ENCODE peak calls at places on chromosomes 3 and 15, in four cellular contexts. O is suprapubic skin, V is AG04450, F is upper lobe of right lung. W is an unnamed sample.

GRCh38 chr3:4826237-4827100 is 152.8 kb upstream of the BHLHE40 start:
- DNase-seq in O (peak; percentile 81), F (peak; percentile 83), V (no peak), W (peak; percentile 51)

GRCh38 chr3:178712247-178712646 is 176.0 kb downstream of the KCNMB2 start:
- DNase-seq in O (no peak), V (no peak), F (no peak), W (no peak)

GRCh38 chr3:98962189-98962930 is 60.9 kb upstream of the DCBLD2 start:
- DNase-seq in F (no peak), O (no peak), V (peak; percentile 77), W (no peak)

GRCh38 chr3:109336272-109336957 is 931 bp downstream of the DPPA4 start:
- DNase-seq in O (no peak), F (no peak), V (no peak), W (no peak)

GRCh38 chr15:23035964-23036566 is 3.3 kb downstream of the TUBGCP5 start:
- DNase-seq in F (no peak), V (no peak), O (no peak), W (no peak)

GRCh38 chr3:143016321-143016972 is 15.1 kb downstream of the U2SURP start:
- DNase-seq in O (no peak), V (no peak), F (no peak), W (no peak)

GRCh38 chr15:75532413-75533250 is 46.5 kb downstream of the PTPN9 start:
- DNase-seq in O (no peak), V (peak; percentile 70), F (no peak), W (peak; percentile 7)

GRCh38 chr3:192940129-192940528 is 22.5 kb upstream of the MB21D2 start:
- DNase-seq in V (no peak), O (no peak), F (no peak), W (no peak)

GRCh38 chr3:141485578-141486415 is 1.0 kb upstream of the RASA2 start:
- DNase-seq in O (no peak), V (no peak), F (no peak), W (no peak)

GRCh38 chr15:68204776-68205557 is at the start of gene CALML4:
- DNase-seq in O (peak; percentile 82), V (no peak), F (no peak), W (no peak)

GRCh38 chr15:27690290-27690689 is 408.8 kb downstream of the OCA2 start:
- DNase-seq in F (no peak), O (no peak), V (no peak), W (no peak)

GRCh38 chr3:140427786-140428185 is 250.1 kb upstream of the TRIM42 start:
- DNase-seq in O (no peak), F (no peak), V (no peak), W (no peak)
- TF ChIP-seq CTCF in O (no peak), F (no peak), V (no peak), W (no peak)

GRCh38 chr3:107670991-107671390 is 148.2 kb downstream of the BBX start:
- DNase-seq in O (no peak), F (no peak), V (no peak), W (no peak)

GRCh38 chr3:107668963-107669362 is 146.2 kb downstream of the BBX start:
- DNase-seq in O (no peak), V (no peak), F (no peak), W (no peak)

GRCh38 chr3:107666853-107667252 is 144.1 kb downstream of the BBX start:
- DNase-seq in V (no peak), F (no peak), O (no peak), W (no peak)

GRCh38 chr3:107668398-107668797 is 145.6 kb downstream of the BBX start:
- DNase-seq in O (no peak), V (no peak), F (no peak), W (no peak)

GRCh38 chr3:107669669-107670068 is 146.9 kb downstream of the BBX start:
- DNase-seq in V (no peak), F (no peak), O (no peak), W (no peak)
- H3K4me3 ChIP-seq in V (no peak overlapping the region), F (no peak overlapping the region), O (no peak overlapping the region), W (no peak overlapping the region)

GRCh38 chr3:72346526-72346926 is 501.7 kb downstream of the SHQ1 start:
- DNase-seq in F (no peak), O (peak; percentile 73), V (peak; percentile 94), W (peak; percentile 19)

GRCh38 chr3:72347819-72348319 is 500.4 kb downstream of the SHQ1 start:
- DNase-seq in F (peak; percentile 87), O (peak; percentile 85), V (peak; percentile 44), W (peak; percentile 92)

GRCh38 chr3:72345237-72345878 is 502.9 kb downstream of the SHQ1 start:
- DNase-seq in V (no peak), O (no peak), F (no peak), W (no peak)

GRCh38 chr3:72344256-72345046 is 503.8 kb downstream of the SHQ1 start:
- DNase-seq in F (no peak), O (no peak), V (no peak), W (no peak)

DNA sequence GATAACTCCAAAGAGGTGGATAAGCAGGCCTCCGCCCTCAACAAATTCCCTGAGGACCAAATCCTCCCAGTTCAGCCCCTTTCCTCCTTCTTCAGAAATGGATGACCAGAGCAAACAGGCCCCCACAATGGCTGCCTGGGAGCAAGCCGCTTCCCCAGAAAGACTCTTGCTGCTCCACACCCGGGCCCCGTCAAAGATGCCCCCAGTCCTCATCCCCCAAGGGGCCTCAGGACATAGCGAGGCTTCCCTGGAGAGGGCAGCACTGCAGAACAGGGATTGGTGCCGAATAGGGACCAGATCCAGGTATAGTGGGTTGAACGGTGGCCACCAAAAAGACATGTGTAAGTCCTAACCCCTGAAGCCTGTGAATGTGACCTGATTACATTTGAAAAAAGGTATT is 502.3 kb downstream of the SHQ1 start:
- DNase-seq in F (no peak), V (no peak), O (no peak), W (no peak)
- TF ChIP-seq CTCF in F (no peak), V (no peak), O (no peak), W (no peak)

GRCh38 chr3:105863608-105864007 is 5.2 kb downstream of the CBLB start:
- DNase-seq in V (no peak), F (no peak), O (no peak), W (no peak)
- H3K4me3 ChIP-seq in V (no peak overlapping the region), F (no peak overlapping the region), O (peak overlapping the region; percentile 72), W (no peak overlapping the region)

DNA sequence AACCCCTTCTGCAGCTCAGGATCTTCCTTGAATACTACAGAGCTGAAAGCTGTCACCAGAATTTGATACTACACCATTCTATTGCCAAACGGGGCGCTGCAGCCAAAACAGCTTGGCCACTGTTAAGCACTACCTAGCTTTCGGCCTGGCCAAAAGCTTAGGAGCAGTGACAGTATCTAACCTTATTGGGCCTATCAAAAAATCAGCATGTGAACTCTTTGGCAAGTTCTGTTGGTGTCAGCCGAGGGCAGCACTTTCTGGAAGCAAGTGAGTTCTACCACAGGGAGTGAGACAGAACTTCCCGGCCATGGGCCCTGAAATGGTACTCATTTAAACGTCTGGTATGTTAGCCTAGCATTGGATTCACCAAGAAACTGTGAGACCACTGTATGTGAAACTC is 16.1 kb upstream of the GYG1 start:
- DNase-seq in O (no peak), F (no peak), V (no peak), W (peak; percentile 6)
- TF ChIP-seq CTCF in O (no peak), F (no peak), V (peak; percentile 31), W (no peak)

GRCh38 chr15:80405554-80405850 is 1.3 kb downstream of the ARNT2 start:
- DNase-seq in V (no peak), O (no peak), F (no peak), W (no peak)

GRCh38 chr15:80402339-80402738 is 1.8 kb upstream of the ARNT2 start:
- DNase-seq in V (no peak), F (no peak), O (no peak), W (no peak)

GRCh38 chr15:80404057-80404718 is at the start of gene ARNT2:
- DNase-seq in O (no peak), F (peak; percentile 69), V (no peak), W (no peak)

GRCh38 chr15:80404719-80405553 is 754 bp downstream of the ARNT2 start:
- DNase-seq in V (no peak), F (peak; percentile 68), O (no peak), W (no peak)

GRCh38 chr15:80403712-80404056 is 498 bp upstream of the ARNT2 start:
- DNase-seq in F (peak; percentile 71), V (no peak), O (no peak), W (no peak)
- H3K4me3 ChIP-seq in F (peak overlapping the region; percentile 50), V (peak overlapping the region; percentile 69), O (peak overlapping the region; percentile 61), W (peak overlapping the region; percentile 76)

GRCh38 chr15:90903733-90904536 is 833 bp downstream of the MAN2A2 start:
- DNase-seq in V (no peak), O (no peak), F (no peak), W (no peak)
- TF ChIP-seq CTCF in V (no peak), O (no peak), F (no peak), W (no peak)

DNA sequence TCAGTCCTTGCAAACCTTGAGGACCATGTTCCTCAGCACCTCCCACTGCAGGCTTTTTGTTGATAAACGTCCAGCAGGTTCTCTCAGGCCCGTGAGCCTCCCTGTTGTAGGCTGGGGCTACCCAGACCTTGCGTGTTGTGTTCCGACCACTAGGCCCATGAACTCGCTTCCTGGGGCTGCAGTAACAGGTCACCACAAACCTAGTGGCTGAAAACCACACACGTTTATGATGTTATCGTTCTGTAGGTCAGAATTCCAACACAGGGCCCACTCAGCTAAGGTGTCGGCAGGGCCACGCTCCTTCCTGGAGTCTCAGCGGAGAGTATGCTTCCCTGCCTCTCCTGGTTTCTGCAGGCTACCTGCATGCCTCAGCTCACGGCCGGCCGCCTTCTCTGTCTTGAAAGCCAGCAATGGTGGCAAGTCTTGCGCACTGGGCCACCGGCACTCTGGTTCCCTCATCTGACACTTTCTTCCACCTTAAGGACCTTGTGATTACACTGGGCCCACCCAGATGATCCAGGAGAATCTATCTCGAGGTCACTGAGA is 60.8 kb downstream of the ATP10A start:
- DNase-seq in V (no peak), F (peak; percentile 62), O (no peak), W (no peak)
- H3K4me3 ChIP-seq in V (no peak overlapping the region), F (no peak overlapping the region), O (no peak overlapping the region), W (no peak overlapping the region)